ENCODE peak calls at places on chromosome 13, in six cellular contexts. I is right lobe of liver, A is heart left ventricle, Z is breast epithelium, J is K562, Q is endothelial cell of umbilical vein. M is an unnamed sample.

GRCh38 chr13:101942038-101942437 is 459.8 kb downstream of the FGF14 start:
- DNase-seq in I (no peak), A (no peak), Z (no peak), J (no peak), Q (peak), M (peak)

GRCh38 chr13:52851153-52851962 is 2.9 kb upstream of the PCDH8 start:
- DNase-seq in I (no peak), A (peak), Z (no peak), J (no peak), Q (no peak), M (no peak)

GRCh38 chr13:106619688-106620555 is 52.0 kb upstream of the ARGLU1 start:
- DNase-seq in I (no peak), A (no peak), Z (no peak), J (peak), Q (peak), M (peak)

GRCh38 chr13:71055047-71055446 is 812.0 kb downstream of the DACH1 start:
- DNase-seq in I (no peak), A (no peak), Z (no peak), J (no peak), Q (no peak), M (no peak)

GRCh38 chr13:34452831-34453230 is 489.2 kb upstream of the NBEA start:
- DNase-seq in I (no peak), A (no peak), Z (no peak), J (no peak), Q (no peak), M (no peak)

GRCh38 chr13:81596224-81596753 is 1255.4 kb upstream of the SPRY2 start:
- DNase-seq in I (no peak), A (no peak), Z (no peak), J (no peak), Q (no peak), M (no peak)

GRCh38 chr13:39684531-39685137 is 29.2 kb downstream of the COG6 start:
- DNase-seq in I (no peak), A (no peak), Z (no peak), J (no peak), Q (peak), M (no peak)

GRCh38 chr13:84997858-84998257 is 801.4 kb downstream of the SLITRK6 start:
- DNase-seq in I (no peak), A (no peak), Z (no peak), J (no peak), Q (no peak), M (no peak)

GRCh38 chr13:36533806-36534205 is 101.5 kb downstream of the CCNA1 start:
- DNase-seq in I (no peak), A (no peak), Z (no peak), J (no peak), Q (peak), M (no peak)

GRCh38 chr13:21465710-21466160 is 6.6 kb upstream of the ZDHHC20 start:
- DNase-seq in I (no peak), A (no peak), Z (no peak), J (no peak), Q (no peak), M (no peak)

GRCh38 chr13:39410089-39410901 is 192.7 kb downstream of the LHFPL6 start:
- DNase-seq in I (no peak), A (no peak), Z (no peak), J (no peak), Q (peak), M (no peak)

GRCh38 chr13:39510296-39510695 is 92.7 kb downstream of the LHFPL6 start:
- DNase-seq in I (no peak), A (no peak), Z (no peak), J (no peak), Q (no peak), M (no peak)

GRCh38 chr13:21998279-21998678 is 327.4 kb downstream of the FGF9 start:
- DNase-seq in I (no peak), A (no peak), Z (no peak), J (no peak), Q (no peak), M (no peak)

GRCh38 chr13:104408733-104409132 is 1342.5 kb upstream of the SLC10A2 start:
- DNase-seq in I (no peak), A (no peak), Z (no peak), J (no peak), Q (peak), M (no peak)

GRCh38 chr13:109592776-109593175 is 193.6 kb downstream of the IRS2 start:
- DNase-seq in I (no peak), A (no peak), Z (no peak), J (no peak), Q (no peak), M (no peak)

GRCh38 chr13:94387047-94387446 is 92.4 kb downstream of the DCT start:
- DNase-seq in I (no peak), A (no peak), Z (no peak), J (no peak), Q (no peak), M (no peak)

GRCh38 chr13:91184244-91184926 is 163.1 kb upstream of the MIR17HG start:
- DNase-seq in I (no peak), A (no peak), Z (no peak), J (no peak), Q (no peak), M (no peak)

GRCh38 chr13:20401958-20402856 is 123.5 kb downstream of the CRYL1 start:
- DNase-seq in I (no peak), A (no peak), Z (no peak), J (no peak), Q (no peak), M (no peak)

GRCh38 chr13:50244913-50245574 is 229.8 kb downstream of the KCNRG start:
- DNase-seq in I (no peak), A (no peak), Z (no peak), J (peak), Q (peak), M (no peak)

GRCh38 chr13:77909827-77910226 is 8.8 kb downstream of the EDNRB start:
- DNase-seq in I (no peak), A (no peak), Z (no peak), J (no peak), Q (no peak), M (no peak)

GRCh38 chr13:87124785-87125074 is 546.4 kb upstream of the SLITRK5 start:
- DNase-seq in I (no peak), A (no peak), Z (no peak), J (no peak), Q (no peak), M (no peak)

GRCh38 chr13:48161530-48162179 is 66.8 kb upstream of the MED4 start:
- DNase-seq in I (peak), A (peak), Z (no peak), J (no peak), Q (peak), M (peak)

GRCh38 chr13:20412761-20413355 is 112.8 kb downstream of the CRYL1 start:
- DNase-seq in I (no peak), A (no peak), Z (no peak), J (no peak), Q (no peak), M (peak)

GRCh38 chr13:90880790-90881189 is 466.7 kb upstream of the MIR17HG start:
- DNase-seq in I (no peak), A (no peak), Z (no peak), J (no peak), Q (no peak), M (no peak)

GRCh38 chr13:47216176-47216822 is 319.4 kb upstream of the HTR2A start:
- DNase-seq in I (no peak), A (no peak), Z (no peak), J (no peak), Q (no peak), M (no peak)

GRCh38 chr13:102696465-102696864 is 1.6 kb upstream of the METTL21C start:
- DNase-seq in I (no peak), A (no peak), Z (no peak), J (no peak), Q (no peak), M (no peak)

GRCh38 chr13:33100876-33101275 is 84.7 kb downstream of the KL start:
- DNase-seq in I (no peak), A (no peak), Z (no peak), J (no peak), Q (no peak), M (no peak)

GRCh38 chr13:103238441-103238840 is 172.2 kb upstream of the SLC10A2 start:
- DNase-seq in I (no peak), A (no peak), Z (no peak), J (no peak), Q (no peak), M (no peak)

DNA sequence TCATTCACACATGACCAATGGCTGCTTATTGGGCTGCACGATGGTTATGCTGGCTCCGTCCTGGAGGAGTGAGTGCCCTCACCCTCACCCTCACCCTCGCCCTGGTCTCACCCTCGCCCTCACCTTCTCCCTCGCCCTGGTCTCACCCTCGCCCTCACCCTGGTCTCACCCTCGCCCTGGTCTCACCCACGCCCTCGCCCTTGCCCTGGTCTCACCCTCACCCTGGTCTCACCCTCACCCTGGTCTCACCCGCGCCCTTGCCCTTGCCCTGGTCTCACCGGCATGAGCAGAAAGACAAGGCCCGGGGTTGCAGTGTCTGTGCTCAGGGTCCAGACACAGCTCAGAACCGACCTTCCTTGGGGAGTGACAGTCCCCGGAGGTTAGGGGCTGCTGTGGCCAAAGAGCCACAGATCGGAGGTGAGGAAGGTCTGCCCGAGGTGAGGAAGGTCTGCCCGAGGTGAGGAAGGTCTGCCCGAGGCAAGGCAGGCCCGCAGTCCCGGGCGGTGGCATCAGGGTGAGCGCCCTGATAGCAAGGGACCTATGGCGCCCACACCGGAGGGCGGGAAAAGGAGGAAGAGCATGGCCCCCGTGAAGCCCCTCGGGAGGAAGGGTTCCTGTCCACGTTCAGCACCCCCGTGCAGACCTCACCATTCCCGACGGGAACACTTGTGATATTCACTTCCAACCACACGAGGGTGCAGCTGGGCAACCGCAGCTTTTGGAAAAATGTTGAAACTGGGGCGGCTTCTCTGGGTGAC is 65.6 kb downstream of the MCF2L start:
- DNase-seq in I (no peak), A (peak), Z (no peak), J (peak), Q (peak), M (no peak)
- TF ChIP-seq CTCF in I (peak), A (peak), Z (peak), J (peak), Q (peak), M (no peak)

DNA sequence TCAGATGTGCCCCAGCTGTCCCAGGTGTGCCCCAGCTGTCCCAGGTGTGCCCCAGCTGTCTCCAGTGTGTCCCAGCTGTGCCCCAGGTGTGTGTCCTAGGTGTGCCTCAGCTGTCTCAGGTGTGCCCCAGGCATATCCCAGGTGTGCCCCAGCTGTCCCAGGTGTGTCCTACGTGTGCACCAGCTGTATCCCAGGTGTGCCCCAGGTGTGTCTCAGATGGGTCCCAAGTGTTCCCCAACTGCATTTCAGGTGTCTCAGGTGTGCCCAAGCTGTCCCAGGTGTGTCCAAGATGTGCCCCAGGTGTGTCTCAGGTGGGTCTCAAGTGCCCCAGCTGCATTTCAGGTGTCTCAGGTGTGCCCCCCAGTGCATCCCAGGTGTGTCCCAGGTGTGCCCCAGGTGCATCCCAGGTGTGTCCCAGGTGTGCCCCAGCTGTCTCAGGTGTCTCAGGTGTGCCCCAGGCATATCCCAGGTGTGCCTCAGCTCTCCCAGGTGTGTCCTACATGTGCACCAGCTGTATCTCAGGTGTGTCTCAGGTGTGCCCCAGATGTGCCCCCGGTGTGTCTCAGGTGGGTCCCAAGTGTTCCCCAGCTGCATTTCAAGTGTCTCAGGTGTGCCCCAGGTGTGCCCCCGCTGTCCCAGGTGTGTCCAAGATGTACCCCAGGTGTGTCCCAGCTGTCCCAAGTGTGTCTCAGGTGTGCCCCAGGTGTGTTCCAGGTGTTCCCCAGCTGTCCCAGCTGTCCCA is 1.3 kb upstream of the GRK1 start:
- DNase-seq in I (peak), A (no peak), Z (peak), J (no peak), Q (no peak), M (no peak)
- TF ChIP-seq POLR2A in I (no peak), A (no peak), Z (no peak), J (no peak), Q (no peak), M (no peak)

GRCh38 chr13:80516818-80517348 is 176.0 kb upstream of the SPRY2 start:
- DNase-seq in I (no peak), A (no peak), Z (no peak), J (peak), Q (no peak), M (no peak)
- H3K4me3 ChIP-seq in I (no peak), A (no peak), Z (no peak), J (no peak), Q (no peak), M (no peak)

GRCh38 chr13:82758056-82758455 is 1124.2 kb downstream of the SLITRK1 start:
- DNase-seq in I (no peak), A (no peak), Z (no peak), J (no peak), Q (no peak), M (no peak)
- TF ChIP-seq CTCF in I (peak), A (no peak), Z (no peak), J (no peak), Q (no peak), M (no peak)

DNA sequence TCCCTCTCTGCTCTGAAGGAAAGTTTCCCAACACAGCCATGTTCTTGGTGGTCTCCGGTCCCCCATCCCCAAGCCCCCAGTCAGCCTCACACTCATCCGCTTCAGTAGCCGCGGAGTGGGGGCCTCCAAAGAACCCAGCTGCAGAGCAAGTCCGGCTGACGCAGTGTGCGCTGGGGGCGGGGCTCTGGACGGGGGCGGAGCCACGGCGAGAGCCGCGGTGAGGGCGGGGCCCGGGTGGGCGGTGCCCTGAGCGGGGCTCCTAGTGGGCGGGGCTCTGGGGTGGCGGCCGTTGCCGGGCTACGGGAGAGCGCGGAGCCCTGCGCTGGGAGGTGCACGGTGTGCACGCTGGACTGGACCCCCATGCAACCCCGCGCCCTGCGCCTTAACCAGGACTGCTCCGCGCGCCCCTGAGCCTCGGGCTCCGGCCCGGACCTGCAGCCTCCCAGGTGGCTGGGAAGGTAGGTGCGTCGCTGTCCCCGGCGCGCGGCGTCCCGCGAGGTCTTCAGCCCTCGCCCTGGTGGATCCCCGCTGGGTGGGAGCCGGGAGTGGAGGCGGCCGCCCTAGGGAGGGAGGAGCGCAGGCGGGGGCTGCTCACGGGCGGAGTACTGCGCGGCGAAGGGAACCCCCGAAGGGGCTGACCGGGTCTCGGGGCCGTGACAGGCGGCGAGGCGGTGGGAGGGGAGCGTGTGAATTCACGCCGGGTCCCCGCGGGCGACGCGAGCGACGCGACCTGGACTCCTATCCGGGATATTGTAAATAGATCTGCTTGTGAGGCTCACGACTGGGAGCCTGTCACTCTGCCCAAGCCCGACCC is 9.1 kb downstream of the TNFRSF19 start:
- DNase-seq in I (peak), A (peak), Z (peak), J (peak), Q (peak), M (peak)
- TF ChIP-seq POLR2A in I (no peak), A (no peak), Z (peak), J (no peak), Q (no peak), M (no peak)